ENCODE peak calls at places on chromosomes 16 and 17, in ten cellular contexts. One of them, this sample, is unnamed.

GRCh38 chr16:12267491-12267890 is 291.0 kb downstream of the SNX29 start:
- DNase-seq in stimulated activated CD4-positive, alpha-beta T cell treated with anti-CD3 and anti-CD28 coated beads, TNF-alpha, amount 100 ng/mL, for 48 hours: no peak
- DNase-seq in sciatic nerve: no peak
- DNase-seq in C1 segment of cervical spinal cord: no peak
- DNase-seq in mammary epithelial cell: no peak
- DNase-seq in left ventricle myocardium superior: no peak
- DNase-seq in amniotic stem cell: no peak
- DNase-seq in iPS-NIHi11: no peak
- DNase-seq in putamen: no peak
- DNase-seq in HL-60: no peak
- DNase-seq in this sample: no peak

GRCh38 chr16:12661656-12662172 is 142.0 kb downstream of the CPPED1 start:
- DNase-seq in stimulated activated CD4-positive, alpha-beta T cell treated with anti-CD3 and anti-CD28 coated beads, TNF-alpha, amount 100 ng/mL, for 48 hours: no peak
- DNase-seq in sciatic nerve: no peak
- DNase-seq in C1 segment of cervical spinal cord: no peak
- DNase-seq in mammary epithelial cell: peak; percentile 11
- DNase-seq in left ventricle myocardium superior: no peak
- DNase-seq in amniotic stem cell: no peak
- DNase-seq in iPS-NIHi11: peak; percentile 80
- DNase-seq in putamen: no peak
- DNase-seq in HL-60: peak; percentile 17
- DNase-seq in this sample: peak; percentile 41

GRCh38 chr17:49995055-49995738 is at the start of gene DLX3:
- DNase-seq in stimulated activated CD4-positive, alpha-beta T cell treated with anti-CD3 and anti-CD28 coated beads, TNF-alpha, amount 100 ng/mL, for 48 hours: peak; percentile 27
- DNase-seq in sciatic nerve: no peak
- DNase-seq in C1 segment of cervical spinal cord: no peak
- DNase-seq in mammary epithelial cell: peak; percentile 73
- DNase-seq in left ventricle myocardium superior: peak; percentile 82
- DNase-seq in amniotic stem cell: peak; percentile 39
- DNase-seq in iPS-NIHi11: peak; percentile 88
- DNase-seq in putamen: no peak
- DNase-seq in HL-60: peak; percentile 18
- DNase-seq in this sample: peak; percentile 91

GRCh38 chr16:51968756-51969155 is 578.2 kb downstream of the TOX3 start:
- DNase-seq in stimulated activated CD4-positive, alpha-beta T cell treated with anti-CD3 and anti-CD28 coated beads, TNF-alpha, amount 100 ng/mL, for 48 hours: no peak
- DNase-seq in sciatic nerve: no peak
- DNase-seq in C1 segment of cervical spinal cord: no peak
- DNase-seq in mammary epithelial cell: no peak
- DNase-seq in left ventricle myocardium superior: no peak
- DNase-seq in amniotic stem cell: no peak
- DNase-seq in iPS-NIHi11: no peak
- DNase-seq in putamen: no peak
- DNase-seq in HL-60: no peak
- DNase-seq in this sample: no peak

GRCh38 chr16:78460428-78460827 is 361.0 kb downstream of the WWOX start:
- DNase-seq in stimulated activated CD4-positive, alpha-beta T cell treated with anti-CD3 and anti-CD28 coated beads, TNF-alpha, amount 100 ng/mL, for 48 hours: no peak
- DNase-seq in sciatic nerve: no peak
- DNase-seq in C1 segment of cervical spinal cord: no peak
- DNase-seq in mammary epithelial cell: no peak
- DNase-seq in left ventricle myocardium superior: no peak
- DNase-seq in amniotic stem cell: no peak
- DNase-seq in iPS-NIHi11: no peak
- DNase-seq in putamen: no peak
- DNase-seq in HL-60: no peak
- DNase-seq in this sample: no peak

GRCh38 chr17:8315740-8316217 is 5.7 kb downstream of the ARHGEF15 start:
- DNase-seq in stimulated activated CD4-positive, alpha-beta T cell treated with anti-CD3 and anti-CD28 coated beads, TNF-alpha, amount 100 ng/mL, for 48 hours: no peak
- DNase-seq in sciatic nerve: no peak
- DNase-seq in C1 segment of cervical spinal cord: no peak
- DNase-seq in mammary epithelial cell: no peak
- DNase-seq in left ventricle myocardium superior: no peak
- DNase-seq in amniotic stem cell: no peak
- DNase-seq in iPS-NIHi11: peak; percentile 67
- DNase-seq in putamen: no peak
- DNase-seq in HL-60: no peak
- DNase-seq in this sample: no peak

GRCh38 chr17:32482568-32483320 is 4.0 kb upstream of the CDK5R1 start:
- DNase-seq in stimulated activated CD4-positive, alpha-beta T cell treated with anti-CD3 and anti-CD28 coated beads, TNF-alpha, amount 100 ng/mL, for 48 hours: no peak
- DNase-seq in sciatic nerve: peak; percentile 55
- DNase-seq in C1 segment of cervical spinal cord: no peak
- DNase-seq in mammary epithelial cell: no peak
- DNase-seq in left ventricle myocardium superior: no peak
- DNase-seq in amniotic stem cell: no peak
- DNase-seq in iPS-NIHi11: no peak
- DNase-seq in putamen: no peak
- DNase-seq in HL-60: no peak
- DNase-seq in this sample: peak; percentile 33

GRCh38 chr17:82198092-82198491 is 14.6 kb downstream of the CCDC57 start:
- DNase-seq in stimulated activated CD4-positive, alpha-beta T cell treated with anti-CD3 and anti-CD28 coated beads, TNF-alpha, amount 100 ng/mL, for 48 hours: no peak
- DNase-seq in sciatic nerve: no peak
- DNase-seq in C1 segment of cervical spinal cord: no peak
- DNase-seq in mammary epithelial cell: no peak
- DNase-seq in left ventricle myocardium superior: no peak
- DNase-seq in amniotic stem cell: no peak
- DNase-seq in iPS-NIHi11: no peak
- DNase-seq in putamen: no peak
- DNase-seq in HL-60: no peak
- DNase-seq in this sample: no peak

GRCh38 chr17:63078707-63079106 is 112.7 kb downstream of the TANC2 start:
- DNase-seq in stimulated activated CD4-positive, alpha-beta T cell treated with anti-CD3 and anti-CD28 coated beads, TNF-alpha, amount 100 ng/mL, for 48 hours: no peak
- DNase-seq in sciatic nerve: no peak
- DNase-seq in C1 segment of cervical spinal cord: no peak
- DNase-seq in mammary epithelial cell: no peak
- DNase-seq in left ventricle myocardium superior: no peak
- DNase-seq in amniotic stem cell: no peak
- DNase-seq in iPS-NIHi11: no peak
- DNase-seq in putamen: no peak
- DNase-seq in HL-60: no peak
- DNase-seq in this sample: no peak

GRCh38 chr16:23081675-23082119 is 67.6 kb downstream of the USP31 start:
- DNase-seq in stimulated activated CD4-positive, alpha-beta T cell treated with anti-CD3 and anti-CD28 coated beads, TNF-alpha, amount 100 ng/mL, for 48 hours: no peak
- DNase-seq in sciatic nerve: no peak
- DNase-seq in C1 segment of cervical spinal cord: no peak
- DNase-seq in mammary epithelial cell: peak; percentile 81
- DNase-seq in left ventricle myocardium superior: no peak
- DNase-seq in amniotic stem cell: peak; percentile 8
- DNase-seq in iPS-NIHi11: no peak
- DNase-seq in putamen: no peak
- DNase-seq in HL-60: no peak
- DNase-seq in this sample: no peak

GRCh38 chr16:85649978-85650863 is 37.1 kb downstream of the GSE1 start:
- DNase-seq in stimulated activated CD4-positive, alpha-beta T cell treated with anti-CD3 and anti-CD28 coated beads, TNF-alpha, amount 100 ng/mL, for 48 hours: no peak
- DNase-seq in sciatic nerve: no peak
- DNase-seq in C1 segment of cervical spinal cord: no peak
- DNase-seq in mammary epithelial cell: no peak
- DNase-seq in left ventricle myocardium superior: peak; percentile 35
- DNase-seq in amniotic stem cell: no peak
- DNase-seq in iPS-NIHi11: no peak
- DNase-seq in putamen: no peak
- DNase-seq in HL-60: no peak
- DNase-seq in this sample: no peak

GRCh38 chr17:78940241-78940640 is 15.1 kb upstream of the TIMP2 start:
- DNase-seq in stimulated activated CD4-positive, alpha-beta T cell treated with anti-CD3 and anti-CD28 coated beads, TNF-alpha, amount 100 ng/mL, for 48 hours: no peak
- DNase-seq in sciatic nerve: no peak
- DNase-seq in C1 segment of cervical spinal cord: no peak
- DNase-seq in mammary epithelial cell: no peak
- DNase-seq in left ventricle myocardium superior: no peak
- DNase-seq in amniotic stem cell: no peak
- DNase-seq in iPS-NIHi11: no peak
- DNase-seq in putamen: no peak
- DNase-seq in HL-60: no peak
- DNase-seq in this sample: no peak

GRCh38 chr16:10122546-10122945 is 59.7 kb downstream of the GRIN2A start:
- DNase-seq in stimulated activated CD4-positive, alpha-beta T cell treated with anti-CD3 and anti-CD28 coated beads, TNF-alpha, amount 100 ng/mL, for 48 hours: no peak
- DNase-seq in sciatic nerve: no peak
- DNase-seq in C1 segment of cervical spinal cord: no peak
- DNase-seq in mammary epithelial cell: no peak
- DNase-seq in left ventricle myocardium superior: no peak
- DNase-seq in amniotic stem cell: no peak
- DNase-seq in iPS-NIHi11: peak; percentile 20
- DNase-seq in putamen: no peak
- DNase-seq in HL-60: no peak
- DNase-seq in this sample: no peak

GRCh38 chr16:23423496-23424049 is 29.4 kb downstream of the COG7 start:
- DNase-seq in stimulated activated CD4-positive, alpha-beta T cell treated with anti-CD3 and anti-CD28 coated beads, TNF-alpha, amount 100 ng/mL, for 48 hours: no peak
- DNase-seq in sciatic nerve: peak; percentile 74
- DNase-seq in C1 segment of cervical spinal cord: peak; percentile 15
- DNase-seq in mammary epithelial cell: peak; percentile 97
- DNase-seq in left ventricle myocardium superior: peak; percentile 43
- DNase-seq in amniotic stem cell: peak; percentile 37
- DNase-seq in iPS-NIHi11: no peak
- DNase-seq in putamen: peak; percentile 16
- DNase-seq in HL-60: no peak
- DNase-seq in this sample: no peak

GRCh38 chr17:67132366-67132765 is 88.0 kb downstream of the CACNG1 start:
- DNase-seq in stimulated activated CD4-positive, alpha-beta T cell treated with anti-CD3 and anti-CD28 coated beads, TNF-alpha, amount 100 ng/mL, for 48 hours: no peak
- DNase-seq in sciatic nerve: no peak
- DNase-seq in C1 segment of cervical spinal cord: no peak
- DNase-seq in mammary epithelial cell: no peak
- DNase-seq in left ventricle myocardium superior: no peak
- DNase-seq in amniotic stem cell: no peak
- DNase-seq in iPS-NIHi11: no peak
- DNase-seq in putamen: no peak
- DNase-seq in HL-60: no peak
- DNase-seq in this sample: no peak

GRCh38 chr17:28846231-28846630 is 3.6 kb upstream of the FAM222B start:
- DNase-seq in stimulated activated CD4-positive, alpha-beta T cell treated with anti-CD3 and anti-CD28 coated beads, TNF-alpha, amount 100 ng/mL, for 48 hours: no peak
- DNase-seq in sciatic nerve: no peak
- DNase-seq in C1 segment of cervical spinal cord: no peak
- DNase-seq in mammary epithelial cell: no peak
- DNase-seq in left ventricle myocardium superior: no peak
- DNase-seq in amniotic stem cell: no peak
- DNase-seq in iPS-NIHi11: no peak
- DNase-seq in putamen: no peak
- DNase-seq in HL-60: no peak
- DNase-seq in this sample: no peak

GRCh38 chr16:79595916-79596450 is 4.6 kb downstream of the MAF start:
- DNase-seq in stimulated activated CD4-positive, alpha-beta T cell treated with anti-CD3 and anti-CD28 coated beads, TNF-alpha, amount 100 ng/mL, for 48 hours: no peak
- DNase-seq in sciatic nerve: no peak
- DNase-seq in C1 segment of cervical spinal cord: no peak
- DNase-seq in mammary epithelial cell: peak; percentile 1
- DNase-seq in left ventricle myocardium superior: no peak
- DNase-seq in amniotic stem cell: no peak
- DNase-seq in iPS-NIHi11: no peak
- DNase-seq in putamen: no peak
- DNase-seq in HL-60: no peak
- DNase-seq in this sample: no peak

GRCh38 chr17:66988069-66988798 is 23.7 kb downstream of the CACNG4 start:
- DNase-seq in stimulated activated CD4-positive, alpha-beta T cell treated with anti-CD3 and anti-CD28 coated beads, TNF-alpha, amount 100 ng/mL, for 48 hours: no peak
- DNase-seq in sciatic nerve: no peak
- DNase-seq in C1 segment of cervical spinal cord: no peak
- DNase-seq in mammary epithelial cell: no peak
- DNase-seq in left ventricle myocardium superior: no peak
- DNase-seq in amniotic stem cell: no peak
- DNase-seq in iPS-NIHi11: no peak
- DNase-seq in putamen: no peak
- DNase-seq in HL-60: no peak
- DNase-seq in this sample: no peak